ENCODE peak calls at places on chromosome 5, in ten cellular contexts. U is AG04450, L is lower lobe of right lung, D is esophagus squamous epithelium, O is foreskin fibroblast, X is dorsolateral prefrontal cortex, W is fibroblast of lung, K is GM12878, V is heart right ventricle, Z is retinal pigment epithelial cell. F is an unnamed sample.

GRCh38 chr5:143129203-143129602 is 274.3 kb downstream of the NR3C1 start:
- DNase-seq in U (no peak), L (no peak), D (no peak), O (no peak), X (no peak), W (no peak), K (no peak), V (no peak), Z (no peak), F (no peak)

GRCh38 chr5:167207081-167207480 is 1084.4 kb upstream of the WWC1 start:
- DNase-seq in U (no peak), L (no peak), D (no peak), O (peak; percentile 64), X (no peak), W (peak; percentile 83), K (no peak), V (no peak), Z (no peak), F (peak; percentile 0)

GRCh38 chr5:149387982-149388381 is 8.9 kb upstream of the IL17B start:
- DNase-seq in U (no peak), L (no peak), D (no peak), O (peak; percentile 87), X (no peak), W (peak; percentile 91), K (no peak), V (no peak), Z (no peak), F (no peak)

GRCh38 chr5:1410156-1411014 is 34.9 kb downstream of the SLC6A3 start:
- DNase-seq in U (no peak), L (peak; percentile 28), D (no peak), O (no peak), X (no peak), W (no peak), K (no peak), V (no peak), Z (no peak), F (no peak)

GRCh38 chr5:107949688-107950341 is 279.1 kb upstream of the EFNA5 start:
- DNase-seq in U (no peak), L (no peak), D (no peak), O (no peak), X (no peak), W (no peak), K (no peak), V (no peak), Z (no peak), F (no peak)

GRCh38 chr5:84718377-84718776 is 333.7 kb upstream of the EDIL3 start:
- DNase-seq in U (no peak), L (no peak), D (no peak), O (no peak), X (no peak), W (peak; percentile 12), K (no peak), V (no peak), Z (no peak), F (no peak)

GRCh38 chr5:150458819-150459557 is 9.4 kb upstream of the RPS14 start:
- DNase-seq in U (no peak), L (peak; percentile 88), D (no peak), O (peak; percentile 82), X (peak; percentile 80), W (peak; percentile 36), K (no peak), V (peak; percentile 87), Z (no peak), F (no peak)

GRCh38 chr5:150622157-150622556 is 18.3 kb upstream of the SYNPO start:
- DNase-seq in U (no peak), L (no peak), D (no peak), O (no peak), X (no peak), W (no peak), K (no peak), V (no peak), Z (no peak), F (no peak)

GRCh38 chr5:43039468-43040286 is 442 bp downstream of the ANXA2R start:
- DNase-seq in U (no peak), L (peak; percentile 80), D (no peak), O (peak; percentile 76), X (no peak), W (peak; percentile 91), K (no peak), V (peak; percentile 71), Z (no peak), F (no peak)
- TF ChIP-seq CTCF in U (peak; percentile 25), L (peak; percentile 9), D (no peak), O (no peak), X (no peak), W (peak; percentile 38), K (peak; percentile 51), V (no peak), Z (peak; percentile 22), F (no peak)

GRCh38 chr5:133460172-133460758 is 152.1 kb downstream of the FSTL4 start:
- DNase-seq in U (no peak), L (no peak), D (no peak), O (peak; percentile 5), X (no peak), W (peak; percentile 2), K (no peak), V (no peak), Z (no peak), F (no peak)
- TF ChIP-seq CTCF in U (peak; percentile 48), L (peak; percentile 39), D (peak; percentile 32), O (peak; percentile 37), X (peak; percentile 52), W (peak; percentile 49), K (peak; percentile 70), V (peak; percentile 47), Z (peak; percentile 65), F (peak; percentile 44)

GRCh38 chr5:151719228-151719861 is 32.6 kb upstream of the SPARC start:
- DNase-seq in U (no peak), L (no peak), D (no peak), O (peak; percentile 72), X (no peak), W (peak; percentile 61), K (no peak), V (peak; percentile 25), Z (no peak), F (no peak)
- TF ChIP-seq CTCF in U (peak; percentile 48), L (peak; percentile 61), D (peak; percentile 47), O (peak; percentile 50), X (peak; percentile 76), W (peak; percentile 64), K (peak; percentile 28), V (peak; percentile 65), Z (peak; percentile 60), F (peak; percentile 62)

DNA sequence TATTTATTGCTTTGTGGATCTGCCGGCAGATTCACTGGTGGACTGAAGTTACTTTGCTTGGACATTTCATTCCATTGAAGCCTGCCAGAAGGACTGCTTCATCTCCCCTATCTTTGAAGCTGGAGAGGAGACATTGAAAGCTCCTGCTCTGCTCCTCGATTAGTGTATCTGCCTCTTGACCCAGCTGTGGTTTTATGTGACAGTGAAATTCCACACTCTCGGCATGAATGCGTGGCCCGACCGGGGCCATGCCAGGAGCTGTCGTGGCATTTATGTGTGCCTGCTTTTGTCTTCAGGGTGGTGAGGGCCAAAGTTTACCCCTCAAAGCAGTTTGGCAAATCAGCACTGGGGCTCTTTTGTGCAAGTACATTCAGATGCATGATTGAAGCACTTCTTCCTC is 177.0 kb upstream of the GDNF start:
- DNase-seq in U (no peak), L (no peak), D (no peak), O (no peak), X (no peak), W (no peak), K (no peak), V (no peak), Z (no peak), F (no peak)
- TF ChIP-seq CTCF in U (no peak), L (no peak), D (no peak), O (no peak), X (no peak), W (no peak), K (no peak), V (no peak), Z (no peak), F (no peak)

GRCh38 chr5:34535944-34536628 is 120.0 kb upstream of the RAI14 start:
- DNase-seq in U (no peak), L (no peak), D (no peak), O (no peak), X (no peak), W (no peak), K (no peak), V (no peak), Z (no peak), F (no peak)
- TF ChIP-seq CTCF in U (no peak), L (no peak), D (peak; percentile 25), O (no peak), X (no peak), W (no peak), K (no peak), V (no peak), Z (no peak), F (no peak)

GRCh38 chr5:37815913-37816312 is 23.9 kb downstream of the GDNF start:
- DNase-seq in U (no peak), L (no peak), D (no peak), O (no peak), X (no peak), W (no peak), K (no peak), V (no peak), Z (no peak), F (no peak)
- TF ChIP-seq CTCF in U (no peak), L (no peak), D (no peak), O (no peak), X (no peak), W (no peak), K (no peak), V (no peak), Z (no peak), F (no peak)

DNA sequence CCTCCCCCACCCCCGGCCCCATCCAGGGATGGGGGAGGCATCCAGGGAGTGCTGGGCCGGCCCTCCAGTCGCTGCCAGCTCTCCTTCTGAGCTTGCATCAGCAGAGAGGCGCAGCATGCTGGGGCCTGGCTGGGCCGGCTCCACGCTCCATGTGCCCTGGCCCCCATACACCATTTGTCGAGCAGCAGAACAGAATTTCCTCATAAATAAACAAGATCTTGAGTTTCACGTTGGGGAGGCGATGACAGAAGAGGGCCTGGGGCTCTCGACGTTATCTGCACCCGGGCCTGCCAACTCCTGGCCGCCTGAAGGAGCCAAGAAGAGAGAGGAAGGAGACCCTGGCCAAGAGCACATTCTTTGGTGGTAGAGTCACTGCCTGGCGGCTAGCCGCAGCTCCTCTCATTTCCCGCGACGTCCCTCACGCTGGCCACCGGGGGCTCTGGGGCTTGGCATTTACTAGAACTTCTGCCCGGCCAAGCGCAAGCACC is 177.0 kb downstream of the FGF18 start:
- DNase-seq in U (peak; percentile 91), L (peak; percentile 83), D (no peak), O (peak; percentile 76), X (no peak), W (peak; percentile 98), K (no peak), V (peak; percentile 85), Z (no peak), F (peak; percentile 95)
- TF ChIP-seq CTCF in U (peak; percentile 32), L (peak; percentile 27), D (no peak), O (no peak), X (no peak), W (peak; percentile 18), K (no peak), V (peak; percentile 14), Z (no peak), F (peak; percentile 19)